ENCODE peak calls at places on chromosomes 2 and 18, in six cellular contexts. I is B cell, Y is OCI-M1, V is NCI-H2081 treated with DMSO at 0.1 percent for 48 hours, W is head of caudate nucleus, X is neuronal stem cell. H is an unnamed sample.

GRCh38 chr2:164737612-164738081 is 104.0 kb downstream of the COBLL1 start:
- DNase-seq in Y (peak), V (peak), X (peak), W (peak), I (peak), H (peak)

GRCh38 chr2:191740016-191740419 is 62.1 kb downstream of the NABP1 start:
- DNase-seq in V (no peak), X (no peak), Y (peak), I (no peak), W (no peak), H (no peak)

GRCh38 chr2:196137271-196137670 is 34.1 kb downstream of the STK17B start:
- DNase-seq in X (no peak), Y (no peak), W (no peak), I (no peak), V (no peak), H (no peak)

GRCh38 chr18:24083550-24083949 is 55.3 kb upstream of the CABYR start:
- DNase-seq in I (no peak), V (no peak), Y (no peak), X (no peak), W (no peak), H (no peak)

GRCh38 chr2:33086400-33087015 is 139.8 kb downstream of the LTBP1 start:
- DNase-seq in X (no peak), V (no peak), W (no peak), Y (no peak), I (no peak), H (no peak)

GRCh38 chr2:86485103-86485502 is 43.9 kb downstream of the KDM3A start:
- DNase-seq in I (no peak), V (no peak), Y (no peak), X (no peak), W (no peak), H (no peak)

GRCh38 chr2:159591221-159591620 is 25.1 kb downstream of the BAZ2B start:
- DNase-seq in V (no peak), I (no peak), X (no peak), W (no peak), Y (no peak), H (no peak)

GRCh38 chr2:25497229-25497861 is 155.6 kb upstream of the DNMT3A start:
- DNase-seq in W (no peak), Y (no peak), I (no peak), V (no peak), X (no peak), H (no peak)

GRCh38 chr2:164671664-164672396 is 50.5 kb upstream of the GRB14 start:
- DNase-seq in I (no peak), X (no peak), Y (no peak), V (no peak), W (no peak), H (no peak)

GRCh38 chr2:16507655-16508054 is 158.0 kb downstream of the CYRIA start:
- DNase-seq in I (no peak), X (no peak), W (no peak), V (no peak), Y (no peak), H (no peak)

GRCh38 chr18:67241292-67241691 is 275.2 kb downstream of the DSEL start:
- DNase-seq in Y (peak), W (no peak), V (no peak), X (no peak), I (no peak), H (no peak)

GRCh38 chr2:37819228-37819627 is 105.9 kb upstream of the RMDN2 start:
- DNase-seq in X (no peak), W (no peak), I (no peak), V (no peak), Y (no peak), H (no peak)

GRCh38 chr18:59907172-59907571 is 7.4 kb downstream of the PMAIP1 start:
- DNase-seq in V (no peak), W (no peak), I (no peak), X (no peak), Y (peak), H (no peak)

GRCh38 chr2:159399716-159400525 is 113.4 kb upstream of the WDSUB1 start:
- DNase-seq in W (no peak), X (no peak), Y (peak), V (peak), I (no peak), H (no peak)

GRCh38 chr2:62381672-62382071 is 124.3 kb downstream of the TMEM17 start:
- DNase-seq in Y (peak), V (no peak), I (no peak), X (no peak), W (no peak), H (no peak)

GRCh38 chr2:127608061-127609011 is 37.6 kb upstream of the GPR17 start:
- DNase-seq in W (peak), Y (no peak), V (no peak), X (no peak), I (peak), H (no peak)

GRCh38 chr2:95158891-95159619 is 593 bp downstream of the ZNF514 start:
- DNase-seq in X (peak), W (peak), Y (peak), V (no peak), I (peak), H (peak)